ENCODE peak calls at places on chromosomes 3 and 15, in nine cellular contexts. One of them, this sample, is unnamed.

GRCh38 chr3:48738926-48739616 is 22.1 kb upstream of the IP6K2 start:
- ATAC-seq in lower lobe of right lung: peak
- ATAC-seq in RWPE2: peak
- ATAC-seq in upper lobe of right lung: no peak
- ATAC-seq in CD4-positive, alpha-beta T cell: no peak
- ATAC-seq in GM12878: no peak
- ATAC-seq in stimulated activated effector memory CD8-positive, alpha-beta T cell treated with anti-CD3 and anti-CD28 coated beads, Interleukin-12 subunit alpha, Interleukin-12 subunit beta, amount 100 ng/mL, for 72 hours: no peak
- ATAC-seq in foreskin keratinocyte: no peak
- ATAC-seq in activated T-cell treated with anti-CD3 and anti-CD28 coated beads, Interleukin-2, amount 50 U/mL, for 72 hours: no peak
- ATAC-seq in this sample: peak

GRCh38 chr3:147669076-147669475 is 259.9 kb downstream of the ZIC1 start:
- ATAC-seq in GM12878: no peak
- ATAC-seq in CD4-positive, alpha-beta T cell: no peak
- ATAC-seq in upper lobe of right lung: no peak
- ATAC-seq in stimulated activated effector memory CD8-positive, alpha-beta T cell treated with anti-CD3 and anti-CD28 coated beads, Interleukin-12 subunit alpha, Interleukin-12 subunit beta, amount 100 ng/mL, for 72 hours: no peak
- ATAC-seq in RWPE2: no peak
- ATAC-seq in activated T-cell treated with anti-CD3 and anti-CD28 coated beads, Interleukin-2, amount 50 U/mL, for 72 hours: no peak
- ATAC-seq in lower lobe of right lung: no peak
- ATAC-seq in foreskin keratinocyte: no peak
- ATAC-seq in this sample: no peak

GRCh38 chr3:10534066-10534465 is 28.7 kb upstream of the ATP2B2 start:
- ATAC-seq in foreskin keratinocyte: no peak
- ATAC-seq in stimulated activated effector memory CD8-positive, alpha-beta T cell treated with anti-CD3 and anti-CD28 coated beads, Interleukin-12 subunit alpha, Interleukin-12 subunit beta, amount 100 ng/mL, for 72 hours: no peak
- ATAC-seq in RWPE2: no peak
- ATAC-seq in lower lobe of right lung: no peak
- ATAC-seq in CD4-positive, alpha-beta T cell: no peak
- ATAC-seq in GM12878: no peak
- ATAC-seq in activated T-cell treated with anti-CD3 and anti-CD28 coated beads, Interleukin-2, amount 50 U/mL, for 72 hours: no peak
- ATAC-seq in upper lobe of right lung: no peak
- ATAC-seq in this sample: no peak

GRCh38 chr3:25045291-25045690 is 382.8 kb upstream of the RARB start:
- ATAC-seq in foreskin keratinocyte: no peak
- ATAC-seq in activated T-cell treated with anti-CD3 and anti-CD28 coated beads, Interleukin-2, amount 50 U/mL, for 72 hours: no peak
- ATAC-seq in GM12878: no peak
- ATAC-seq in lower lobe of right lung: no peak
- ATAC-seq in upper lobe of right lung: no peak
- ATAC-seq in RWPE2: no peak
- ATAC-seq in CD4-positive, alpha-beta T cell: no peak
- ATAC-seq in stimulated activated effector memory CD8-positive, alpha-beta T cell treated with anti-CD3 and anti-CD28 coated beads, Interleukin-12 subunit alpha, Interleukin-12 subunit beta, amount 100 ng/mL, for 72 hours: no peak
- ATAC-seq in this sample: no peak

GRCh38 chr3:153442799-153443487 is 280.9 kb downstream of the RAP2B start:
- ATAC-seq in upper lobe of right lung: no peak
- ATAC-seq in stimulated activated effector memory CD8-positive, alpha-beta T cell treated with anti-CD3 and anti-CD28 coated beads, Interleukin-12 subunit alpha, Interleukin-12 subunit beta, amount 100 ng/mL, for 72 hours: peak
- ATAC-seq in CD4-positive, alpha-beta T cell: peak
- ATAC-seq in RWPE2: no peak
- ATAC-seq in foreskin keratinocyte: no peak
- ATAC-seq in lower lobe of right lung: no peak
- ATAC-seq in activated T-cell treated with anti-CD3 and anti-CD28 coated beads, Interleukin-2, amount 50 U/mL, for 72 hours: peak
- ATAC-seq in GM12878: no peak
- ATAC-seq in this sample: no peak

GRCh38 chr15:66180706-66181105 is 72.8 kb downstream of the MEGF11 start:
- ATAC-seq in foreskin keratinocyte: no peak
- ATAC-seq in RWPE2: no peak
- ATAC-seq in GM12878: no peak
- ATAC-seq in activated T-cell treated with anti-CD3 and anti-CD28 coated beads, Interleukin-2, amount 50 U/mL, for 72 hours: no peak
- ATAC-seq in CD4-positive, alpha-beta T cell: no peak
- ATAC-seq in stimulated activated effector memory CD8-positive, alpha-beta T cell treated with anti-CD3 and anti-CD28 coated beads, Interleukin-12 subunit alpha, Interleukin-12 subunit beta, amount 100 ng/mL, for 72 hours: no peak
- ATAC-seq in lower lobe of right lung: no peak
- ATAC-seq in upper lobe of right lung: no peak
- ATAC-seq in this sample: no peak

GRCh38 chr15:74185949-74186348 is 12.4 kb downstream of the ISLR start:
- ATAC-seq in stimulated activated effector memory CD8-positive, alpha-beta T cell treated with anti-CD3 and anti-CD28 coated beads, Interleukin-12 subunit alpha, Interleukin-12 subunit beta, amount 100 ng/mL, for 72 hours: peak
- ATAC-seq in GM12878: peak
- ATAC-seq in activated T-cell treated with anti-CD3 and anti-CD28 coated beads, Interleukin-2, amount 50 U/mL, for 72 hours: peak
- ATAC-seq in lower lobe of right lung: no peak
- ATAC-seq in foreskin keratinocyte: peak
- ATAC-seq in upper lobe of right lung: no peak
- ATAC-seq in RWPE2: peak
- ATAC-seq in CD4-positive, alpha-beta T cell: no peak
- ATAC-seq in this sample: peak

GRCh38 chr3:71258116-71258515 is 325.4 kb downstream of the FOXP1 start:
- ATAC-seq in stimulated activated effector memory CD8-positive, alpha-beta T cell treated with anti-CD3 and anti-CD28 coated beads, Interleukin-12 subunit alpha, Interleukin-12 subunit beta, amount 100 ng/mL, for 72 hours: no peak
- ATAC-seq in RWPE2: peak
- ATAC-seq in CD4-positive, alpha-beta T cell: no peak
- ATAC-seq in lower lobe of right lung: no peak
- ATAC-seq in upper lobe of right lung: no peak
- ATAC-seq in GM12878: no peak
- ATAC-seq in foreskin keratinocyte: peak
- ATAC-seq in activated T-cell treated with anti-CD3 and anti-CD28 coated beads, Interleukin-2, amount 50 U/mL, for 72 hours: peak
- ATAC-seq in this sample: peak

GRCh38 chr15:91706366-91707032 is 147.0 kb upstream of the SLCO3A1 start:
- ATAC-seq in GM12878: peak
- ATAC-seq in upper lobe of right lung: peak
- ATAC-seq in RWPE2: peak
- ATAC-seq in CD4-positive, alpha-beta T cell: peak
- ATAC-seq in lower lobe of right lung: peak
- ATAC-seq in activated T-cell treated with anti-CD3 and anti-CD28 coated beads, Interleukin-2, amount 50 U/mL, for 72 hours: peak
- ATAC-seq in foreskin keratinocyte: peak
- ATAC-seq in stimulated activated effector memory CD8-positive, alpha-beta T cell treated with anti-CD3 and anti-CD28 coated beads, Interleukin-12 subunit alpha, Interleukin-12 subunit beta, amount 100 ng/mL, for 72 hours: peak
- ATAC-seq in this sample: peak

GRCh38 chr15:63226155-63226883 is 36.9 kb downstream of the RAB8B start:
- ATAC-seq in RWPE2: no peak
- ATAC-seq in activated T-cell treated with anti-CD3 and anti-CD28 coated beads, Interleukin-2, amount 50 U/mL, for 72 hours: no peak
- ATAC-seq in stimulated activated effector memory CD8-positive, alpha-beta T cell treated with anti-CD3 and anti-CD28 coated beads, Interleukin-12 subunit alpha, Interleukin-12 subunit beta, amount 100 ng/mL, for 72 hours: no peak
- ATAC-seq in upper lobe of right lung: no peak
- ATAC-seq in lower lobe of right lung: no peak
- ATAC-seq in GM12878: no peak
- ATAC-seq in CD4-positive, alpha-beta T cell: no peak
- ATAC-seq in foreskin keratinocyte: no peak
- ATAC-seq in this sample: no peak

GRCh38 chr3:70832035-70832795 is 519.8 kb upstream of the MDFIC2 start:
- ATAC-seq in RWPE2: peak
- ATAC-seq in foreskin keratinocyte: no peak
- ATAC-seq in activated T-cell treated with anti-CD3 and anti-CD28 coated beads, Interleukin-2, amount 50 U/mL, for 72 hours: no peak
- ATAC-seq in stimulated activated effector memory CD8-positive, alpha-beta T cell treated with anti-CD3 and anti-CD28 coated beads, Interleukin-12 subunit alpha, Interleukin-12 subunit beta, amount 100 ng/mL, for 72 hours: no peak
- ATAC-seq in GM12878: no peak
- ATAC-seq in CD4-positive, alpha-beta T cell: no peak
- ATAC-seq in lower lobe of right lung: peak
- ATAC-seq in upper lobe of right lung: peak
- ATAC-seq in this sample: no peak

GRCh38 chr15:49270541-49271421 is 100.7 kb downstream of the GALK2 start:
- ATAC-seq in foreskin keratinocyte: no peak
- ATAC-seq in upper lobe of right lung: no peak
- ATAC-seq in lower lobe of right lung: peak
- ATAC-seq in stimulated activated effector memory CD8-positive, alpha-beta T cell treated with anti-CD3 and anti-CD28 coated beads, Interleukin-12 subunit alpha, Interleukin-12 subunit beta, amount 100 ng/mL, for 72 hours: no peak
- ATAC-seq in CD4-positive, alpha-beta T cell: no peak
- ATAC-seq in GM12878: no peak
- ATAC-seq in RWPE2: no peak
- ATAC-seq in activated T-cell treated with anti-CD3 and anti-CD28 coated beads, Interleukin-2, amount 50 U/mL, for 72 hours: peak
- ATAC-seq in this sample: no peak

GRCh38 chr15:99564221-99565030 is 1.4 kb upstream of the MEF2A start:
- ATAC-seq in activated T-cell treated with anti-CD3 and anti-CD28 coated beads, Interleukin-2, amount 50 U/mL, for 72 hours: no peak
- ATAC-seq in RWPE2: no peak
- ATAC-seq in GM12878: peak
- ATAC-seq in stimulated activated effector memory CD8-positive, alpha-beta T cell treated with anti-CD3 and anti-CD28 coated beads, Interleukin-12 subunit alpha, Interleukin-12 subunit beta, amount 100 ng/mL, for 72 hours: no peak
- ATAC-seq in CD4-positive, alpha-beta T cell: no peak
- ATAC-seq in foreskin keratinocyte: no peak
- ATAC-seq in lower lobe of right lung: peak
- ATAC-seq in upper lobe of right lung: peak
- ATAC-seq in this sample: no peak

This sample was measured in esophagus mucosa.